ENCODE peak calls at places on chromosomes 13 and 19, in five cellular contexts. One of them, this sample, is unnamed.

GRCh38 chr13:106491928-106492327 is 43.5 kb downstream of the EFNB2 start:
- DNase-seq in CD8-positive, alpha-beta memory T cell: no peak
- DNase-seq in GM23248: no peak
- DNase-seq in ascending aorta: no peak
- DNase-seq in pancreas: no peak
- DNase-seq in this sample: no peak

GRCh38 chr19:31459430-31459829 is 110.2 kb upstream of the TSHZ3 start:
- DNase-seq in CD8-positive, alpha-beta memory T cell: no peak
- DNase-seq in GM23248: peak; percentile 30
- DNase-seq in ascending aorta: no peak
- DNase-seq in pancreas: no peak
- DNase-seq in this sample: no peak

GRCh38 chr19:4518345-4519171 is at the start of gene PLIN4:
- DNase-seq in CD8-positive, alpha-beta memory T cell: no peak
- DNase-seq in GM23248: peak; percentile 49
- DNase-seq in ascending aorta: peak; percentile 75
- DNase-seq in pancreas: peak; percentile 70
- DNase-seq in this sample: no peak

GRCh38 chr19:13428352-13428751 is 77.9 kb downstream of the CACNA1A start:
- DNase-seq in CD8-positive, alpha-beta memory T cell: no peak
- DNase-seq in GM23248: peak; percentile 46
- DNase-seq in ascending aorta: no peak
- DNase-seq in pancreas: no peak
- DNase-seq in this sample: no peak

GRCh38 chr19:45638930-45639729 is at the start of gene EML2:
- DNase-seq in CD8-positive, alpha-beta memory T cell: peak; percentile 49
- DNase-seq in GM23248: peak; percentile 67
- DNase-seq in ascending aorta: peak; percentile 72
- DNase-seq in pancreas: peak; percentile 54
- DNase-seq in this sample: peak; percentile 44

GRCh38 chr13:79631260-79631659 is 150.3 kb downstream of the NDFIP2 start:
- DNase-seq in CD8-positive, alpha-beta memory T cell: no peak
- DNase-seq in GM23248: peak; percentile 94
- DNase-seq in ascending aorta: no peak
- DNase-seq in pancreas: no peak
- DNase-seq in this sample: no peak

GRCh38 chr19:15091918-15092753 is 10.1 kb downstream of the OR1I1 start:
- DNase-seq in CD8-positive, alpha-beta memory T cell: peak; percentile 62
- DNase-seq in GM23248: peak; percentile 67
- DNase-seq in ascending aorta: no peak
- DNase-seq in pancreas: peak; percentile 76
- DNase-seq in this sample: peak; percentile 43

GRCh38 chr19:14943601-14944000 is 2.3 kb downstream of the OR7C2 start:
- DNase-seq in CD8-positive, alpha-beta memory T cell: no peak
- DNase-seq in GM23248: peak; percentile 51
- DNase-seq in ascending aorta: no peak
- DNase-seq in pancreas: no peak
- DNase-seq in this sample: no peak

GRCh38 chr19:52138614-52139290 is 986 bp downstream of the ZNF616 start:
- DNase-seq in CD8-positive, alpha-beta memory T cell: no peak
- DNase-seq in GM23248: peak; percentile 63
- DNase-seq in ascending aorta: no peak
- DNase-seq in pancreas: peak; percentile 6
- DNase-seq in this sample: no peak

GRCh38 chr19:46713781-46714522 is 3.0 kb downstream of the PRKD2 start:
- DNase-seq in CD8-positive, alpha-beta memory T cell: peak; percentile 77
- DNase-seq in GM23248: peak; percentile 91
- DNase-seq in ascending aorta: peak; percentile 95
- DNase-seq in pancreas: peak; percentile 92
- DNase-seq in this sample: peak; percentile 69

GRCh38 chr19:6362351-6362801 is 1.0 kb downstream of the CLPP start:
- DNase-seq in CD8-positive, alpha-beta memory T cell: peak; percentile 72
- DNase-seq in GM23248: peak; percentile 26
- DNase-seq in ascending aorta: no peak
- DNase-seq in pancreas: no peak
- DNase-seq in this sample: no peak

GRCh38 chr13:19179916-19180315 is 1.7 kb downstream of the TUBA3C start:
- DNase-seq in CD8-positive, alpha-beta memory T cell: no peak
- DNase-seq in GM23248: no peak
- DNase-seq in ascending aorta: no peak
- DNase-seq in pancreas: no peak
- DNase-seq in this sample: no peak

GRCh38 chr13:41345921-41346589 is 35.0 kb downstream of the NAA16 start:
- DNase-seq in CD8-positive, alpha-beta memory T cell: no peak
- DNase-seq in GM23248: no peak
- DNase-seq in ascending aorta: no peak
- DNase-seq in pancreas: no peak
- DNase-seq in this sample: no peak

GRCh38 chr13:20136781-20137703 is 23.8 kb downstream of the GJA3 start:
- DNase-seq in CD8-positive, alpha-beta memory T cell: peak; percentile 38
- DNase-seq in GM23248: peak; percentile 47
- DNase-seq in ascending aorta: no peak
- DNase-seq in pancreas: peak; percentile 62
- DNase-seq in this sample: no peak

GRCh38 chr19:46435009-46435408 is 6.3 kb upstream of the PNMA8C start:
- DNase-seq in CD8-positive, alpha-beta memory T cell: no peak
- DNase-seq in GM23248: no peak
- DNase-seq in ascending aorta: no peak
- DNase-seq in pancreas: no peak
- DNase-seq in this sample: no peak

GRCh38 chr19:46678110-46678732 is 17.2 kb upstream of the DACT3 start:
- DNase-seq in CD8-positive, alpha-beta memory T cell: peak; percentile 60
- DNase-seq in GM23248: peak; percentile 33
- DNase-seq in ascending aorta: no peak
- DNase-seq in pancreas: peak; percentile 15
- DNase-seq in this sample: peak; percentile 56

GRCh38 chr13:110365876-110366275 is 58.8 kb downstream of the COL4A2 start:
- DNase-seq in CD8-positive, alpha-beta memory T cell: no peak
- DNase-seq in GM23248: no peak
- DNase-seq in ascending aorta: no peak
- DNase-seq in pancreas: no peak
- DNase-seq in this sample: no peak

GRCh38 chr13:111533900-111534645 is 213.6 kb downstream of the TEX29 start:
- DNase-seq in CD8-positive, alpha-beta memory T cell: no peak
- DNase-seq in GM23248: no peak
- DNase-seq in ascending aorta: no peak
- DNase-seq in pancreas: no peak
- DNase-seq in this sample: no peak

DNA sequence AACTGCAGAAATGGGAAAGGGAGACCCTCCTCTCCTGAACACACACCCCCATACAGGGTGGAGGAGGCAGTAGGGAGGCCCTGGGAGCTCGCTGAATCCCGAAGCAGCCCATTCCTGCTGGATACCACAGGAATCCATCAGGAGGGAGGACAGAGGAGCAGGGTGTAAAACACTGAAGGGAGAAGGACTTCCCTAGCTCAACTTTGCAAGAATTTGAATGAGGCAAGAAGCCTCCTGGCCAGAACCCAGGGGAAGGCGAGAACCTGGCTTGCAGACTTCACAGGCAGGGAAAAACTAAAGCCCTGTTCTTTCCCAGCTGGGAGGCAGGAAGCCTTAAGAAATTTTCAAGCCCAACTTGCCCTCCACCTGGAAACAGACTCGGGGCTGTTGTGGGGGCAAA is 43.5 kb downstream of the ZNF91 start:
- DNase-seq in CD8-positive, alpha-beta memory T cell: no peak
- DNase-seq in GM23248: no peak
- DNase-seq in ascending aorta: no peak
- DNase-seq in pancreas: no peak
- DNase-seq in this sample: no peak
- H3K9me3 ChIP-seq in CD8-positive, alpha-beta memory T cell: peaks cover 69% of the 10 kb centered on the region
- H3K9me3 ChIP-seq in GM23248: peaks cover 14% of the 10 kb centered on the region
- H3K9me3 ChIP-seq in ascending aorta: peaks cover 100% of the 10 kb centered on the region
- H3K9me3 ChIP-seq in pancreas: no peaks in the 10 kb centered on the region
- H3K9me3 ChIP-seq in this sample: peaks cover 74% of the 10 kb centered on the region

GRCh38 chr19:56423985-56424353 is 19.8 kb downstream of the ZNF583 start:
- DNase-seq in CD8-positive, alpha-beta memory T cell: no peak
- DNase-seq in GM23248: no peak
- DNase-seq in ascending aorta: no peak
- DNase-seq in pancreas: no peak
- DNase-seq in this sample: no peak
- H3K9me3 ChIP-seq in CD8-positive, alpha-beta memory T cell: peaks cover 76% of the 10 kb centered on the region
- H3K9me3 ChIP-seq in GM23248: peaks cover 46% of the 10 kb centered on the region
- H3K9me3 ChIP-seq in ascending aorta: peaks cover 100% of the 10 kb centered on the region
- H3K9me3 ChIP-seq in pancreas: peaks cover 11% of the 10 kb centered on the region
- H3K9me3 ChIP-seq in this sample: peaks cover 66% of the 10 kb centered on the region

GRCh38 chr19:57566396-57567256 is 7.0 kb upstream of the ZNF550 start:
- DNase-seq in CD8-positive, alpha-beta memory T cell: no peak
- DNase-seq in GM23248: peak; percentile 47
- DNase-seq in ascending aorta: no peak
- DNase-seq in pancreas: no peak
- DNase-seq in this sample: no peak
- H3K9me3 ChIP-seq in CD8-positive, alpha-beta memory T cell: peaks cover 48% of the 10 kb centered on the region
- H3K9me3 ChIP-seq in GM23248: no peaks in the 10 kb centered on the region
- H3K9me3 ChIP-seq in ascending aorta: peaks cover 93% of the 10 kb centered on the region
- H3K9me3 ChIP-seq in pancreas: no peaks in the 10 kb centered on the region
- H3K9me3 ChIP-seq in this sample: peaks cover 41% of the 10 kb centered on the region

DNA sequence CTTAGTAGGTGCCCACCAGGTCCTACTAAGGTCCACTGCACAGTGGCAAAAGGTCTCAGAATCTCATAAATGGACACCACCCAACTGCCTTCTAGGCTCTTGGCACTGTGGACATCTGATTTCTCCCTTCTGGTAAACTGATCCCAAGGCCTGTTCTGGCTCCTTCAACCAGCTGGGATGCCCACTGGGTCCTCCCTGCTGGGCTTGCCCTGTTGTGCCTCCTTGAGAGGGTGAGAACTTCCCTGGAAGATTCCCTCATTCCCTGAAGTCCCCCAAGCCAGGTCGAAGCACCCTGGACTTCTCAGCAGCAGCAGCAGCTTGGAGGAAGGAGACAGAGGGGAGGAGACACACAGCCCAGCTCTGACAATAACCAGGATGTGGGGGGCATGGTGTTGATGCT is 6.6 kb upstream of the ZNF492 start:
- DNase-seq in CD8-positive, alpha-beta memory T cell: no peak
- DNase-seq in GM23248: no peak
- DNase-seq in ascending aorta: no peak
- DNase-seq in pancreas: no peak
- DNase-seq in this sample: no peak
- H3K9me3 ChIP-seq in CD8-positive, alpha-beta memory T cell: no peaks in the 10 kb centered on the region
- H3K9me3 ChIP-seq in GM23248: no peaks in the 10 kb centered on the region
- H3K9me3 ChIP-seq in ascending aorta: no peaks in the 10 kb centered on the region
- H3K9me3 ChIP-seq in pancreas: no peaks in the 10 kb centered on the region
- H3K9me3 ChIP-seq in this sample: no peaks in the 10 kb centered on the region

GRCh38 chr19:9155591-9155990 is 15.4 kb downstream of the ZNF317 start:
- DNase-seq in CD8-positive, alpha-beta memory T cell: no peak
- DNase-seq in GM23248: no peak
- DNase-seq in ascending aorta: no peak
- DNase-seq in pancreas: no peak
- DNase-seq in this sample: no peak
- H3K9me3 ChIP-seq in CD8-positive, alpha-beta memory T cell: peaks cover 4% of the 10 kb centered on the region
- H3K9me3 ChIP-seq in GM23248: no peaks in the 10 kb centered on the region
- H3K9me3 ChIP-seq in ascending aorta: peaks cover 95% of the 10 kb centered on the region
- H3K9me3 ChIP-seq in pancreas: no peaks in the 10 kb centered on the region
- H3K9me3 ChIP-seq in this sample: peaks cover 4% of the 10 kb centered on the region

GRCh38 chr19:30336290-30336689 is 35.9 kb upstream of the ZNF536 start:
- DNase-seq in CD8-positive, alpha-beta memory T cell: no peak
- DNase-seq in GM23248: no peak
- DNase-seq in ascending aorta: no peak
- DNase-seq in pancreas: no peak
- DNase-seq in this sample: no peak
- H3K9me3 ChIP-seq in CD8-positive, alpha-beta memory T cell: no peaks in the 10 kb centered on the region
- H3K9me3 ChIP-seq in GM23248: no peaks in the 10 kb centered on the region
- H3K9me3 ChIP-seq in ascending aorta: no peaks in the 10 kb centered on the region
- H3K9me3 ChIP-seq in pancreas: no peaks in the 10 kb centered on the region
- H3K9me3 ChIP-seq in this sample: no peaks in the 10 kb centered on the region